ENCODE peak calls at places on chromosomes 3 and 15, in seven cellular contexts. Q is GM13976, H is mesothelial cell of epicardium, F is kidney, M is GM10248, I is HFFc6, E is bronchial epithelial cell. G is an unnamed sample.

GRCh38 chr15:91345761-91346160 is 245.7 kb downstream of the SV2B start:
- DNase-seq in Q (no peak), E (no peak), F (no peak), I (no peak), H (no peak), M (no peak), G (no peak)

GRCh38 chr15:90389513-90389912 is 1.5 kb downstream of the IQGAP1 start:
- DNase-seq in H (no peak), M (no peak), E (no peak), I (no peak), F (no peak), Q (no peak), G (no peak)

GRCh38 chr3:143332046-143332445 is 212.5 kb downstream of the CHST2 start:
- DNase-seq in I (no peak), M (no peak), H (no peak), Q (no peak), F (no peak), E (no peak), G (no peak)

GRCh38 chr3:107753494-107753893 is 230.7 kb downstream of the BBX start:
- DNase-seq in F (no peak), Q (no peak), E (peak; percentile 59), I (peak; percentile 4), M (no peak), H (no peak), G (no peak)

GRCh38 chr3:138034918-138035317 is 25.0 kb downstream of the CLDN18 start:
- DNase-seq in H (no peak), M (no peak), I (no peak), E (peak; percentile 70), F (no peak), Q (no peak), G (no peak)

GRCh38 chr3:125319765-125320164 is 55.4 kb downstream of the ZNF148 start:
- DNase-seq in M (no peak), E (no peak), F (no peak), H (no peak), I (no peak), Q (no peak), G (no peak)

GRCh38 chr3:126342211-126342610 is 15.0 kb downstream of the KLF15 start:
- DNase-seq in E (no peak), Q (no peak), F (peak; percentile 32), H (no peak), M (no peak), I (no peak), G (no peak)

GRCh38 chr3:102415553-102415952 is 19.3 kb upstream of the ZPLD1 start:
- DNase-seq in H (no peak), F (no peak), E (peak; percentile 4), Q (no peak), I (no peak), M (no peak), G (no peak)

GRCh38 chr3:66082679-66083078 is 44.0 kb upstream of the MAGI1 start:
- DNase-seq in Q (no peak), H (no peak), E (no peak), F (no peak), I (no peak), M (no peak), G (no peak)

GRCh38 chr3:145739926-145740325 is 421.1 kb downstream of the PLOD2 start:
- DNase-seq in E (no peak), H (no peak), Q (no peak), I (no peak), F (no peak), M (no peak), G (no peak)

GRCh38 chr3:88000853-88001252 is 58.0 kb downstream of the CGGBP1 start:
- DNase-seq in I (no peak), Q (no peak), E (no peak), F (no peak), M (no peak), H (no peak), G (no peak)

GRCh38 chr3:24156466-24156865 is 211.4 kb downstream of the NR1D2 start:
- DNase-seq in H (no peak), E (peak; percentile 25), I (peak; percentile 95), Q (no peak), M (no peak), F (no peak), G (no peak)

GRCh38 chr15:40367673-40368611 is 9.9 kb downstream of the DISP2 start:
- DNase-seq in E (peak; percentile 72), H (peak; percentile 73), M (peak; percentile 92), F (peak; percentile 95), Q (peak; percentile 93), I (peak; percentile 85), G (peak; percentile 95)

GRCh38 chr3:175192536-175192935 is 333.4 kb downstream of the NAALADL2 start:
- DNase-seq in E (peak; percentile 62), I (no peak), M (no peak), F (no peak), Q (no peak), H (no peak), G (no peak)

GRCh38 chr3:45191924-45192417 is 34.1 kb downstream of the TMEM158 start:
- DNase-seq in M (no peak), E (no peak), I (no peak), H (no peak), F (no peak), Q (no peak), G (no peak)

GRCh38 chr3:195269375-195270078 is 1.4 kb downstream of the XXYLT1 start:
- DNase-seq in I (no peak), M (no peak), Q (no peak), F (no peak), H (no peak), E (no peak), G (no peak)

GRCh38 chr15:88334436-88334835 is 77.9 kb upstream of the NTRK3 start:
- DNase-seq in Q (no peak), M (no peak), E (no peak), F (no peak), H (no peak), I (peak; percentile 60), G (no peak)

GRCh38 chr3:72320096-72320910 is 527.9 kb downstream of the SHQ1 start:
- DNase-seq in F (no peak), H (no peak), I (no peak), Q (no peak), E (no peak), M (no peak), G (no peak)

GRCh38 chr15:72319360-72319984 is 485 bp downstream of the CELF6 start:
- DNase-seq in E (peak; percentile 13), M (peak; percentile 76), Q (peak; percentile 80), I (peak; percentile 10), F (peak; percentile 92), H (peak; percentile 75), G (peak; percentile 74)

GRCh38 chr3:79898907-79899306 is 131.1 kb upstream of the ROBO1 start:
- DNase-seq in M (no peak), F (no peak), Q (no peak), H (no peak), I (no peak), E (no peak), G (no peak)

GRCh38 chr15:80172401-80172800 is 19.6 kb downstream of the FAH start:
- DNase-seq in H (no peak), E (no peak), F (no peak), Q (no peak), M (no peak), I (no peak), G (no peak)

GRCh38 chr15:93900476-93901400 is 330.6 kb upstream of the MCTP2 start:
- DNase-seq in E (no peak), F (peak; percentile 60), Q (no peak), I (no peak), H (no peak), M (no peak), G (no peak)
- TF ChIP-seq CTCF in E (no peak), F (no peak), Q (no peak), I (no peak), H (no peak), M (no peak), G (no peak)

DNA sequence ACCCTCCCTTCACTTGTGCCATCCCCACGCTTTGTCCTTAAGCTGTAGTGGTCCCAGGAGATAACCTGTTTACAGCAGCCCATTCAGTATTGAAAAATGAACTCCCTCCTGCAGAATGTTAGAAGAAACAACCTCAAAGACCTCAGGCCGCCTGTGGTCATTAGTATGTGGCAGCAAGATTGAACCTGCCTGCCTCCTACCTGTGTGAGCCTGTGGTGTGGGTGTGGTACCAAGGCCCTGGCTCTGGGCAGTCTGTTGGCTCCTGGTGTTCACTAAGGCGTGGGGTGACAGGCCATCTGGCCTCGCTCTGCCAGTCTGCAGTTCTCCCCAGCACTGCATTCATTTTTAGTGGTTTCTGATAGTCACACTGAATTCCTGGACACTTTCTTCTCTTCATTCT is 21.0 kb downstream of the LSM3 start:
- DNase-seq in M (no peak), E (peak; percentile 91), I (no peak), H (no peak), F (no peak), Q (no peak), G (no peak)
- TF ChIP-seq CTCF in M (no peak), E (no peak), I (no peak), H (no peak), F (no peak), Q (no peak), G (no peak)

GRCh38 chr15:43370310-43370974 is 401 bp downstream of the ZSCAN29 start:
- DNase-seq in E (peak; percentile 19), M (no peak), I (peak; percentile 13), H (peak; percentile 26), F (peak; percentile 80), Q (no peak), G (no peak)

GRCh38 chr15:43370975-43371974 is at the start of the genes TUBGCP4 and ZSCAN29:
- DNase-seq in F (peak; percentile 94), M (peak; percentile 96), Q (peak; percentile 97), I (peak; percentile 54), H (peak; percentile 77), E (peak; percentile 53), G (peak; percentile 95)

GRCh38 chr15:43376017-43376705 is 5.3 kb downstream of the TUBGCP4 start:
- DNase-seq in I (peak; percentile 39), E (peak; percentile 33), F (no peak), Q (peak; percentile 67), H (no peak), M (peak; percentile 60), G (peak; percentile 47)
- TF ChIP-seq CTCF in I (peak; percentile 88), E (peak; percentile 67), F (peak; percentile 41), Q (peak; percentile 71), H (peak; percentile 59), M (peak; percentile 74), G (peak; percentile 66)

GRCh38 chr15:84934942-84935729 is 46.5 kb upstream of the PDE8A start:
- DNase-seq in E (no peak), H (no peak), Q (no peak), I (no peak), F (no peak), M (no peak), G (no peak)
- TF ChIP-seq CTCF in E (peak; percentile 13), H (no peak), Q (no peak), I (peak; percentile 49), F (no peak), M (no peak), G (peak; percentile 16)

DNA sequence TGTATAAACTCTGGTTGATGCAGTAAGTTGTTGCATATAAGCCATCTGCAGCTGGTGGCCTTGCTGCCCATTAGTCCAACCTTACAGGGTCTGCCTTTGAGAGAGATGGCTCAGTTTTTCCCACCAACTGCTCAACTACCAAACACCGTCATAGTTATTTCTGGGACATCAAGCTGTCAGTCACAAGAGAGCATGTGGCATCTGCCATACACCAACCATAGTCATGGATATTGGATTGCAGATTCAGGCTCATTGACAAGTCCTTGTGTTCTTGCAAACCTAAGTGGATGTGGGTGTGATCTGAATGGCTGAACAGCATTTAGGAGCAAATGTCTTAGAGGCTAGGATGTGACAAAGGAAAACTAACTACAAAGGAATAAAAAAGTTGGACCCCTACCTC is 137.6 kb downstream of the ADAMTS17 start:
- DNase-seq in Q (no peak), F (no peak), E (no peak), M (no peak), H (no peak), I (no peak), G (no peak)
- TF ChIP-seq CTCF in Q (no peak), F (no peak), E (no peak), M (no peak), H (no peak), I (no peak), G (no peak)